ENCODE peak calls at places on chromosomes 3 and 15, in seven cellular contexts. One of them, this sample, is unnamed.

GRCh38 chr3:141000027-141000663 is 51.0 kb upstream of the SPSB4 start:
- DNase-seq in HTR-8/SVneo: peak
- DNase-seq in posterior cingulate gyrus: peak
- DNase-seq in psoas muscle: peak
- DNase-seq in AG08396: peak
- DNase-seq in foreskin melanocyte: peak
- DNase-seq in naive thymus-derived CD8-positive, alpha-beta T cell: peak
- DNase-seq in this sample: peak

GRCh38 chr15:94026458-94026967 is 204.8 kb upstream of the MCTP2 start:
- DNase-seq in HTR-8/SVneo: no peak
- DNase-seq in posterior cingulate gyrus: no peak
- DNase-seq in psoas muscle: no peak
- DNase-seq in AG08396: no peak
- DNase-seq in foreskin melanocyte: peak
- DNase-seq in naive thymus-derived CD8-positive, alpha-beta T cell: no peak
- DNase-seq in this sample: no peak

GRCh38 chr15:60381148-60381788 is 16.5 kb downstream of the ANXA2 start:
- DNase-seq in HTR-8/SVneo: no peak
- DNase-seq in posterior cingulate gyrus: no peak
- DNase-seq in psoas muscle: no peak
- DNase-seq in AG08396: no peak
- DNase-seq in foreskin melanocyte: no peak
- DNase-seq in naive thymus-derived CD8-positive, alpha-beta T cell: no peak
- DNase-seq in this sample: no peak

GRCh38 chr3:126067959-126068358 is 16.0 kb downstream of the SLC41A3 start:
- DNase-seq in HTR-8/SVneo: no peak
- DNase-seq in posterior cingulate gyrus: no peak
- DNase-seq in psoas muscle: no peak
- DNase-seq in AG08396: no peak
- DNase-seq in foreskin melanocyte: no peak
- DNase-seq in naive thymus-derived CD8-positive, alpha-beta T cell: no peak
- DNase-seq in this sample: no peak

GRCh38 chr3:23911397-23911796 is 5.4 kb downstream of the NKIRAS1 start:
- DNase-seq in HTR-8/SVneo: no peak
- DNase-seq in posterior cingulate gyrus: no peak
- DNase-seq in psoas muscle: no peak
- DNase-seq in AG08396: no peak
- DNase-seq in foreskin melanocyte: no peak
- DNase-seq in naive thymus-derived CD8-positive, alpha-beta T cell: no peak
- DNase-seq in this sample: no peak

GRCh38 chr15:47718474-47719440 is 1.5 kb downstream of the SEMA6D start:
- DNase-seq in HTR-8/SVneo: peak
- DNase-seq in posterior cingulate gyrus: peak
- DNase-seq in psoas muscle: peak
- DNase-seq in AG08396: peak
- DNase-seq in foreskin melanocyte: peak
- DNase-seq in naive thymus-derived CD8-positive, alpha-beta T cell: no peak
- DNase-seq in this sample: peak

GRCh38 chr3:82973810-82974209 is 1212.4 kb upstream of the GBE1 start:
- DNase-seq in HTR-8/SVneo: no peak
- DNase-seq in posterior cingulate gyrus: no peak
- DNase-seq in psoas muscle: no peak
- DNase-seq in AG08396: no peak
- DNase-seq in foreskin melanocyte: peak
- DNase-seq in naive thymus-derived CD8-positive, alpha-beta T cell: no peak
- DNase-seq in this sample: no peak

GRCh38 chr15:86872782-86873181 is 793.1 kb downstream of the AGBL1 start:
- DNase-seq in HTR-8/SVneo: no peak
- DNase-seq in posterior cingulate gyrus: no peak
- DNase-seq in psoas muscle: no peak
- DNase-seq in AG08396: no peak
- DNase-seq in foreskin melanocyte: no peak
- DNase-seq in naive thymus-derived CD8-positive, alpha-beta T cell: no peak
- DNase-seq in this sample: no peak

GRCh38 chr3:169772530-169772950 is 656 bp upstream of the MYNN start:
- DNase-seq in HTR-8/SVneo: no peak
- DNase-seq in posterior cingulate gyrus: peak
- DNase-seq in psoas muscle: peak
- DNase-seq in AG08396: peak
- DNase-seq in foreskin melanocyte: peak
- DNase-seq in naive thymus-derived CD8-positive, alpha-beta T cell: no peak
- DNase-seq in this sample: peak

GRCh38 chr3:49712631-49713317 is 6.7 kb downstream of the AMIGO3 start:
- DNase-seq in HTR-8/SVneo: no peak
- DNase-seq in posterior cingulate gyrus: no peak
- DNase-seq in psoas muscle: peak
- DNase-seq in AG08396: no peak
- DNase-seq in foreskin melanocyte: no peak
- DNase-seq in naive thymus-derived CD8-positive, alpha-beta T cell: no peak
- DNase-seq in this sample: no peak

GRCh38 chr3:126568776-126569342 is 10.1 kb upstream of the C3orf22 start:
- DNase-seq in HTR-8/SVneo: no peak
- DNase-seq in posterior cingulate gyrus: no peak
- DNase-seq in psoas muscle: no peak
- DNase-seq in AG08396: no peak
- DNase-seq in foreskin melanocyte: no peak
- DNase-seq in naive thymus-derived CD8-positive, alpha-beta T cell: no peak
- DNase-seq in this sample: no peak

GRCh38 chr3:33993631-33994030 is 195.2 kb downstream of the PDCD6IP start:
- DNase-seq in HTR-8/SVneo: no peak
- DNase-seq in posterior cingulate gyrus: no peak
- DNase-seq in psoas muscle: no peak
- DNase-seq in AG08396: no peak
- DNase-seq in foreskin melanocyte: no peak
- DNase-seq in naive thymus-derived CD8-positive, alpha-beta T cell: no peak
- DNase-seq in this sample: no peak

GRCh38 chr3:186281172-186281571 is 80.9 kb downstream of the DGKG start:
- DNase-seq in HTR-8/SVneo: no peak
- DNase-seq in posterior cingulate gyrus: no peak
- DNase-seq in psoas muscle: no peak
- DNase-seq in AG08396: peak
- DNase-seq in foreskin melanocyte: no peak
- DNase-seq in naive thymus-derived CD8-positive, alpha-beta T cell: no peak
- DNase-seq in this sample: no peak

GRCh38 chr3:81419196-81419595 is 342.2 kb downstream of the GBE1 start:
- DNase-seq in HTR-8/SVneo: no peak
- DNase-seq in posterior cingulate gyrus: no peak
- DNase-seq in psoas muscle: no peak
- DNase-seq in AG08396: no peak
- DNase-seq in foreskin melanocyte: no peak
- DNase-seq in naive thymus-derived CD8-positive, alpha-beta T cell: no peak
- DNase-seq in this sample: no peak

GRCh38 chr3:64957639-64958038 is 269.8 kb upstream of the ADAMTS9 start:
- DNase-seq in HTR-8/SVneo: no peak
- DNase-seq in posterior cingulate gyrus: no peak
- DNase-seq in psoas muscle: no peak
- DNase-seq in AG08396: no peak
- DNase-seq in foreskin melanocyte: no peak
- DNase-seq in naive thymus-derived CD8-positive, alpha-beta T cell: no peak
- DNase-seq in this sample: no peak